ENCODE peak calls at places on chromosomes 2 and 18, in ten cellular contexts. A is GM12878, Y is thoracic aorta, P is BJ, Z is endodermal cell, M is testis, Q is DND-41, D is stomach, K is astrocyte, G is fibroblast of lung. S is an unnamed sample. For H3K27me3, the result is how much of the 10 kb centered on the place peaks cover.

GRCh38 chr18:3455938-3456685 is 6.1 kb downstream of the TGIF1 start:
- DNase-seq in A (no peak), Y (no peak), P (no peak), Z (no peak), M (no peak), Q (no peak), D (no peak), K (peak), G (peak), S (no peak)

GRCh38 chr2:42013409-42013808 is 34.4 kb upstream of the PKDCC start:
- DNase-seq in A (no peak), Y (no peak), P (no peak), Z (no peak), M (no peak), Q (no peak), D (no peak), K (no peak), G (no peak), S (no peak)

GRCh38 chr2:48134704-48135103 is 228.4 kb upstream of the FBXO11 start:
- DNase-seq in A (no peak), Y (no peak), P (no peak), Z (no peak), M (no peak), Q (no peak), D (no peak), K (no peak), G (no peak), S (no peak)

GRCh38 chr2:161842751-161843433 is 218.7 kb downstream of the SLC4A10 start:
- DNase-seq in A (no peak), Y (no peak), P (no peak), Z (no peak), M (no peak), Q (no peak), D (no peak), K (no peak), G (no peak), S (no peak)

GRCh38 chr2:104733544-104733943 is 120.4 kb upstream of the POU3F3 start:
- DNase-seq in A (no peak), Y (no peak), P (no peak), Z (peak), M (peak), Q (peak), D (no peak), K (no peak), G (no peak), S (no peak)

GRCh38 chr18:62201870-62202269 is 14.8 kb downstream of the RELCH start:
- DNase-seq in A (no peak), Y (no peak), P (no peak), Z (no peak), M (no peak), Q (no peak), D (no peak), K (no peak), G (no peak), S (no peak)

GRCh38 chr2:17593445-17593840 is 52.9 kb downstream of the VSNL1 start:
- DNase-seq in A (no peak), Y (no peak), P (no peak), Z (no peak), M (no peak), Q (no peak), D (no peak), K (no peak), G (no peak), S (no peak)

GRCh38 chr2:18362696-18363095 is 197.8 kb downstream of the RDH14 start:
- DNase-seq in A (no peak), Y (no peak), P (peak), Z (no peak), M (no peak), Q (no peak), D (no peak), K (peak), G (peak), S (no peak)

GRCh38 chr18:70522183-70522582 is 233.3 kb downstream of the SOCS6 start:
- DNase-seq in A (no peak), Y (no peak), P (no peak), Z (no peak), M (no peak), Q (no peak), D (no peak), K (no peak), G (no peak), S (no peak)

GRCh38 chr2:82796132-82796531 is 1662.9 kb downstream of the SUCLG1 start:
- DNase-seq in A (no peak), Y (no peak), P (no peak), Z (no peak), M (no peak), Q (no peak), D (no peak), K (peak), G (peak), S (no peak)

GRCh38 chr2:71807969-71808451 is 339.7 kb downstream of the CYP26B1 start:
- DNase-seq in A (no peak), Y (no peak), P (no peak), Z (peak), M (peak), Q (no peak), D (no peak), K (no peak), G (no peak), S (no peak)

GRCh38 chr2:226791056-226791486 is 8.5 kb downstream of the IRS1 start:
- DNase-seq in A (peak), Y (no peak), P (no peak), Z (peak), M (peak), Q (no peak), D (no peak), K (peak), G (peak), S (no peak)

GRCh38 chr2:144682248-144682647 is 162.3 kb upstream of the ZEB2 start:
- DNase-seq in A (no peak), Y (no peak), P (no peak), Z (no peak), M (no peak), Q (no peak), D (no peak), K (no peak), G (no peak), S (no peak)

GRCh38 chr2:132701810-132702209 is 31.8 kb upstream of the LYPD1 start:
- DNase-seq in A (no peak), Y (no peak), P (no peak), Z (no peak), M (no peak), Q (no peak), D (no peak), K (peak), G (peak), S (no peak)

GRCh38 chr2:99634234-99634633 is 144.4 kb upstream of the REV1 start:
- DNase-seq in A (no peak), Y (no peak), P (no peak), Z (no peak), M (no peak), Q (no peak), D (no peak), K (no peak), G (no peak), S (no peak)

GRCh38 chr2:119476301-119477117 is 44.9 kb downstream of the TMEM37 start:
- DNase-seq in A (no peak), Y (no peak), P (no peak), Z (peak), M (peak), Q (peak), D (peak), K (peak), G (peak), S (peak)

GRCh38 chr2:58633576-58634365 is 392.6 kb upstream of the FANCL start:
- DNase-seq in A (no peak), Y (no peak), P (no peak), Z (no peak), M (no peak), Q (no peak), D (no peak), K (peak), G (peak), S (no peak)

GRCh38 chr2:5164806-5165525 is 527.2 kb upstream of the SOX11 start:
- DNase-seq in A (no peak), Y (no peak), P (no peak), Z (no peak), M (no peak), Q (no peak), D (no peak), K (peak), G (peak), S (no peak)

GRCh38 chr2:238467062-238467461 is 40.3 kb downstream of the ASB1 start:
- DNase-seq in A (no peak), Y (no peak), P (no peak), Z (no peak), M (peak), Q (no peak), D (no peak), K (no peak), G (no peak), S (no peak)

GRCh38 chr2:33276868-33277503 is 199.5 kb upstream of the RASGRP3 start:
- DNase-seq in A (no peak), Y (no peak), P (no peak), Z (no peak), M (no peak), Q (no peak), D (no peak), K (no peak), G (no peak), S (no peak)

GRCh38 chr18:67875057-67875456 is 358.5 kb upstream of the DSEL start:
- DNase-seq in A (no peak), Y (no peak), P (no peak), Z (no peak), M (no peak), Q (no peak), D (no peak), K (peak), G (peak), S (no peak)

GRCh38 chr2:164697688-164698290 is 76.5 kb upstream of the GRB14 start:
- DNase-seq in A (no peak), Y (no peak), P (no peak), Z (no peak), M (no peak), Q (no peak), D (no peak), K (no peak), G (no peak), S (no peak)

GRCh38 chr2:112841399-112842044 is 4.9 kb upstream of the IL1B start:
- DNase-seq in A (no peak), Y (no peak), P (no peak), Z (no peak), M (no peak), Q (no peak), D (no peak), K (no peak), G (no peak), S (no peak)

GRCh38 chr2:133774675-133775005 is 206.4 kb upstream of the NCKAP5 start:
- DNase-seq in A (no peak), Y (no peak), P (no peak), Z (no peak), M (peak), Q (no peak), D (peak), K (no peak), G (peak), S (no peak)

GRCh38 chr2:33278245-33278943 is 198.1 kb upstream of the RASGRP3 start:
- DNase-seq in A (no peak), Y (no peak), P (no peak), Z (no peak), M (peak), Q (no peak), D (no peak), K (no peak), G (no peak), S (no peak)

GRCh38 chr2:227617316-227618250 is at the start of gene SCYGR4:
- DNase-seq in A (no peak), Y (no peak), P (no peak), Z (no peak), M (no peak), Q (no peak), D (no peak), K (no peak), G (no peak), S (no peak)

GRCh38 chr2:79717364-79718007 is 204.6 kb downstream of the CTNNA2 start:
- DNase-seq in A (no peak), Y (no peak), P (peak), Z (peak), M (no peak), Q (no peak), D (no peak), K (peak), G (peak), S (no peak)

GRCh38 chr2:239675856-239676715 is 275.3 kb upstream of the HDAC4 start:
- DNase-seq in A (no peak), Y (no peak), P (no peak), Z (peak), M (peak), Q (no peak), D (no peak), K (no peak), G (no peak), S (no peak)

GRCh38 chr2:159091381-159091780 is 122.9 kb downstream of the TANC1 start:
- DNase-seq in A (no peak), Y (no peak), P (no peak), Z (no peak), M (no peak), Q (no peak), D (no peak), K (peak), G (peak), S (no peak)

GRCh38 chr2:120677696-120678095 is 58.0 kb upstream of the GLI2 start:
- DNase-seq in A (no peak), Y (no peak), P (no peak), Z (no peak), M (no peak), Q (no peak), D (no peak), K (peak), G (peak), S (no peak)

GRCh38 chr18:31217038-31217437 is 54.4 kb upstream of the DSC1 start:
- DNase-seq in A (no peak), Y (no peak), P (no peak), Z (peak), M (no peak), Q (no peak), D (no peak), K (no peak), G (no peak), S (no peak)

GRCh38 chr18:47380153-47380552 is 128.7 kb upstream of the SKOR2 start:
- DNase-seq in A (no peak), Y (no peak), P (no peak), Z (no peak), M (no peak), Q (no peak), D (no peak), K (no peak), G (no peak), S (no peak)

GRCh38 chr2:233671290-233672161 is at the start of gene UGT1A9:
- DNase-seq in A (no peak), Y (no peak), P (no peak), Z (no peak), M (no peak), Q (no peak), D (no peak), K (no peak), G (no peak), S (no peak)

GRCh38 chr2:233673896-233674295 is 2.2 kb downstream of the UGT1A9 start:
- DNase-seq in A (no peak), Y (no peak), P (no peak), Z (no peak), M (no peak), Q (no peak), D (no peak), K (no peak), G (no peak), S (no peak)

GRCh38 chr2:233674314-233674713 is 2.6 kb downstream of the UGT1A9 start:
- DNase-seq in A (no peak), Y (no peak), P (no peak), Z (no peak), M (no peak), Q (no peak), D (no peak), K (no peak), G (no peak), S (no peak)

GRCh38 chr2:233676046-233676445 is 4.3 kb downstream of the UGT1A9 start:
- DNase-seq in A (no peak), Y (no peak), P (no peak), Z (no peak), M (no peak), Q (no peak), D (no peak), K (no peak), G (peak), S (no peak)

GRCh38 chr2:233674995-233675394 is 3.3 kb downstream of the UGT1A9 start:
- DNase-seq in A (no peak), Y (no peak), P (no peak), Z (no peak), M (no peak), Q (no peak), D (no peak), K (no peak), G (no peak), S (no peak)
- TF ChIP-seq CTCF in A (no peak), Y (no peak), P (no peak), Z (peak), M (no peak), Q (no peak), D (no peak), K (no peak), G (no peak), S (no peak)

GRCh38 chr2:135066710-135067109 is 14.6 kb downstream of the RAB3GAP1 start:
- DNase-seq in A (no peak), Y (no peak), P (peak), Z (no peak), M (no peak), Q (no peak), D (no peak), K (peak), G (peak), S (no peak)
- H3K4me3 ChIP-seq in A (no peak), Y (no peak), P (no peak), Z (no peak), M (no peak), Q (no peak), D (no peak), K (no peak), G (no peak), S (no peak)

GRCh38 chr2:177680866-177681358 is 288.3 kb downstream of the AGPS start:
- DNase-seq in A (no peak), Y (no peak), P (no peak), Z (no peak), M (no peak), Q (no peak), D (no peak), K (no peak), G (no peak), S (no peak)
- H3K27me3 ChIP-seq in A (under half), Y (under half), P (under half), Z (under half), M (under half), Q (under half), D (under half), K (under half), G (under half), S (under half)

GRCh38 chr18:76380791-76381405 is 114.1 kb downstream of the ZNF516 start:
- DNase-seq in A (no peak), Y (no peak), P (no peak), Z (peak), M (no peak), Q (peak), D (no peak), K (no peak), G (no peak), S (no peak)
- TF ChIP-seq CTCF in A (peak), Y (no peak), P (peak), Z (peak), M (no peak), Q (peak), D (peak), K (peak), G (peak), S (peak)

GRCh38 chr2:236405357-236405756 is 141.2 kb upstream of the ASB18 start:
- DNase-seq in A (no peak), Y (no peak), P (no peak), Z (no peak), M (no peak), Q (no peak), D (no peak), K (no peak), G (no peak), S (no peak)

GRCh38 chr2:236402016-236402784 is 138.0 kb upstream of the ASB18 start:
- DNase-seq in A (peak), Y (no peak), P (no peak), Z (no peak), M (no peak), Q (peak), D (no peak), K (no peak), G (no peak), S (peak)

GRCh38 chr2:236403811-236404210 is 139.6 kb upstream of the ASB18 start:
- DNase-seq in A (no peak), Y (no peak), P (no peak), Z (no peak), M (no peak), Q (no peak), D (no peak), K (no peak), G (no peak), S (no peak)

GRCh38 chr2:236404346-236404745 is 140.1 kb upstream of the ASB18 start:
- DNase-seq in A (no peak), Y (no peak), P (no peak), Z (no peak), M (no peak), Q (no peak), D (no peak), K (no peak), G (no peak), S (no peak)

GRCh38 chr2:236403125-236403524 is 138.9 kb upstream of the ASB18 start:
- DNase-seq in A (no peak), Y (no peak), P (no peak), Z (no peak), M (no peak), Q (no peak), D (no peak), K (no peak), G (no peak), S (no peak)
- H3K4me3 ChIP-seq in A (no peak), Y (no peak), P (no peak), Z (no peak), M (no peak), Q (no peak), D (no peak), K (no peak), G (no peak), S (no peak)

DNA sequence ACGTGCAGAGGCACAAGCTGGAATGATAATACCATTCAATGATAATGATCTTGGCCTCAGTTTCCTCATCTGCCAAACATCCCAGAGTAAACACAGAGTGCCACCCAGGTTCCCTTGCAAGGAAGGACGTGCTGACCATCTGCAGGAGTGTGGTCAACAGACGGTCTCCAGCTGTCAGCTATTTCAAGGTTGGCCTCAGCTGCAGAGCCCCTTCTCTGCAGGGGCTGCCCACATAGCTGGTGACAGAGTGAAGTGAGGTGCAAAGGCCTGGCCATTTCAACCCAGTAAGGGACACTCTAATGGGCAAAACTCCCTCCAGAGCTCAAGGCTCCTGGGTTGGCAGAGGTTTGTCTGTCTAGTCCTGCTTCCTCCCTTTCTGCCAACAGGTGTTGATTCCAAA is 8.3 kb upstream of the WNT6 start:
- DNase-seq in A (no peak), Y (no peak), P (no peak), Z (no peak), M (no peak), Q (no peak), D (no peak), K (no peak), G (no peak), S (no peak)
- H3K27me3 ChIP-seq in A (under half), Y (under half), P (under half), Z (under half), M (under half), Q (under half), D (under half), K (under half), G (under half), S (under half)